ENCODE peak calls at places on chromosomes 12 and 14, in ten cellular contexts. Z is adrenal gland, D is uterus, X is upper lobe of left lung, I is ovary, C is stomach, K is tibial nerve, J is heart left ventricle, P is IMR-90, W is A549. V is an unnamed sample. For H3K4me1, the result is how much of the 10 kb centered on the place peaks cover.

GRCh38 chr12:92702754-92703679 is at the start of gene PLEKHG7:
- DNase-seq in K (no peak), Z (no peak), W (no peak), D (no peak), C (peak), J (no peak), X (peak), P (no peak), I (no peak), V (no peak)

GRCh38 chr12:32362892-32363291 is 36.5 kb upstream of the FGD4 start:
- DNase-seq in D (no peak), Z (no peak), K (no peak), J (no peak), C (no peak), W (no peak), P (no peak), I (no peak), X (no peak), V (no peak)

GRCh38 chr12:48678561-48679185 is 3.4 kb downstream of the KANSL2 start:
- DNase-seq in Z (no peak), D (no peak), X (no peak), P (no peak), C (no peak), I (no peak), W (no peak), J (no peak), K (no peak), V (no peak)

GRCh38 chr14:58662028-58662427 is 24.3 kb downstream of the DACT1 start:
- DNase-seq in X (no peak), D (no peak), C (no peak), P (no peak), K (no peak), Z (no peak), W (no peak), J (no peak), I (no peak), V (no peak)

GRCh38 chr14:83825836-83826235 is 1704.1 kb upstream of the FLRT2 start:
- DNase-seq in K (no peak), X (no peak), W (no peak), J (no peak), P (no peak), D (no peak), C (no peak), I (no peak), Z (no peak), V (no peak)

GRCh38 chr14:101132588-101132987 is 229.1 kb upstream of the RTL1 start:
- DNase-seq in J (no peak), D (no peak), Z (no peak), C (no peak), K (no peak), P (no peak), X (no peak), W (no peak), I (no peak), V (no peak)

GRCh38 chr12:45379261-45379660 is 163.4 kb downstream of the ANO6 start:
- DNase-seq in X (no peak), J (no peak), D (no peak), I (no peak), W (no peak), K (no peak), C (no peak), P (peak), Z (no peak), V (no peak)

GRCh38 chr12:20716037-20716436 is 20.9 kb downstream of the SLCO1C1 start:
- DNase-seq in C (no peak), P (no peak), X (no peak), D (no peak), J (no peak), I (no peak), Z (no peak), W (no peak), K (no peak), V (no peak)

GRCh38 chr12:12267801-12268200 is 957 bp upstream of the LRP6 start:
- DNase-seq in I (no peak), Z (no peak), J (no peak), P (no peak), W (peak), C (no peak), K (no peak), X (no peak), D (no peak), V (no peak)

GRCh38 chr12:83827860-83828259 is 1084.7 kb downstream of the SLC6A15 start:
- DNase-seq in X (no peak), P (no peak), I (no peak), W (no peak), K (no peak), Z (peak), D (no peak), C (no peak), J (no peak), V (no peak)

GRCh38 chr12:49131973-49132461 is 822 bp upstream of the TUBA1B start:
- DNase-seq in P (peak), C (no peak), W (peak), J (no peak), I (no peak), D (no peak), K (no peak), X (no peak), Z (no peak), V (no peak)

GRCh38 chr12:127272864-127273263 is 994.1 kb upstream of the TMEM132C start:
- DNase-seq in D (no peak), P (peak), K (no peak), I (no peak), C (no peak), J (no peak), Z (no peak), X (no peak), W (no peak), V (no peak)

GRCh38 chr14:49218436-49219092 is 367.6 kb downstream of the RPS29 start:
- DNase-seq in K (no peak), J (no peak), P (no peak), D (peak), C (no peak), W (no peak), X (no peak), I (peak), Z (no peak), V (peak)

GRCh38 chr12:105933671-105934665 is 204.8 kb downstream of the NUAK1 start:
- DNase-seq in D (peak), C (no peak), K (no peak), P (peak), Z (peak), X (no peak), I (no peak), W (peak), J (no peak), V (no peak)

GRCh38 chr12:94240171-94240570 is 91.8 kb downstream of the PLXNC1 start:
- DNase-seq in P (no peak), Z (no peak), K (no peak), C (no peak), J (no peak), I (no peak), X (no peak), W (no peak), D (no peak), V (no peak)

GRCh38 chr12:56071648-56072047 is 8.3 kb upstream of the ERBB3 start:
- DNase-seq in D (no peak), W (no peak), I (no peak), P (peak), J (no peak), X (no peak), C (no peak), K (no peak), Z (peak), V (no peak)

GRCh38 chr12:128609861-128610260 is 213.9 kb downstream of the SLC15A4 start:
- DNase-seq in I (no peak), J (no peak), X (no peak), Z (no peak), C (no peak), W (no peak), P (no peak), K (no peak), D (no peak), V (no peak)

GRCh38 chr14:22510527-22511110 is 78.4 kb downstream of the DAD1 start:
- DNase-seq in I (no peak), D (no peak), W (no peak), J (no peak), X (no peak), P (peak), C (no peak), K (no peak), Z (no peak), V (no peak)
- H3K27ac ChIP-seq in I (no peak), D (peak), W (no peak), J (no peak), X (no peak), P (no peak), C (no peak), K (no peak), Z (no peak), V (no peak)

DNA sequence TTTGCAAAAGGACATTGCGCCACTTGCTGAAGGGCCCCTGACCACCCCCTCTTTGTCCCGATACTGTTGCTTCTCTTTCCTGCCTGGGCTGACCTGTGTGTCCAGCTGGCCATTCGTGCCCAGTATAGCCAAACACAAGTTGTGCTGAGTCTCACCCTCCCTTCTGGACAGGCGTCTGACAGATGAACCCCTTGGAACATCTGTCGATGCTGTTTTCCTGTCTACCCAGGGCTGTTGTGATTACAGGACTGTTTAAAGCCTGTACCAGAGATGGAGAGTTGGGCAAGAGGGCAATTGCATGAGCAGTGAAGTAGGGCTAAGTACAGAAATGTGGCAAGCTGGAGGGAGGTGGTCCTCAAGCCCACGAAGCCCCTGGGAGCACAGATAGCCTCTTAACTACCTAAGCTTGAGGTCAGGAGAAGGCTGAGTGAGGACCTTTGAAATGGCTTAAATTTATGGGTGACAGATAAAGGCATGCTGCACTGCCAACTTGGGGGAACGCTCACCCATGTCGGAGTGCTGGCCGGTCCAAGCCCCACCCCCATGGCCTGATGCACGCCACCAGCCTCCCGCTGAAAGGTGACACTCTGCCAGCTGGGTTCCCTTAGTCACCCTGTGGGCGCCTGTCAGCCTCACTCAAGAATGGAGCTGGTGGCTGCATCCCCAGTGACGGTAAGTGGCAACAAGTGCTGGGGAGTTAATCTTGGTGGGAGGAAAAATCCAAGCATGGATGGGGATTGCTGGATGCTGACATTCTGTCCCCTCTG is 14.6 kb downstream of the ACACB start:
- DNase-seq in I (no peak), W (no peak), P (no peak), K (no peak), D (no peak), J (peak), Z (peak), X (peak), C (peak), V (peak)
- TF ChIP-seq POLR2A in I (no peak), W (no peak), P (no peak), K (no peak), D (no peak), J (no peak), Z (no peak), X (no peak), C (no peak), V (no peak)

GRCh38 chr12:27615331-27615891 is 80.8 kb upstream of the REP15 start:
- DNase-seq in I (no peak), X (no peak), P (peak), C (no peak), D (no peak), J (no peak), W (no peak), K (no peak), Z (no peak), V (no peak)
- H3K4me1 ChIP-seq in I (under half), X (under half), P (under half), C (half or more), D (under half), J (under half), W (half or more), K (under half), Z (under half), V (under half)

DNA sequence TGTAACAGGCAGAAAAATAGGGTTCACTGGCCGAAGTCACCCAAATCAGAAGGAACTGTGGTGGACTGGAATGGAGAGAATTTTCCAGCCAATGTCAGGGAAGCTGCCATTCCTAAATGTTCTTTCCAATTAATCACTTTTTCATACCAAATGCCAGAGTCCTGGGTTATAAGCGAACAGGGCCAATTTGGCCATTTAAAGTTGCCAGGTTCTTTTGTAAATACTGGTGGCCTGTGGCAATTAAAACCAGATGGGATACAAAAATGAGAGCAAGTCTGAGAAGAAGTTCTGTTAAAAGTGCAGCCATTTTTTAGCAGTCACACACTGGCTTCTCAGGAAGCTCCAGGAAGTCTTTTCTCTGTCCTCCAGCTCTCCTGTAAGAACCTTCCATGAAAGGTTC is 117.4 kb upstream of the OVCH1 start:
- DNase-seq in C (no peak), X (no peak), Z (no peak), I (no peak), J (no peak), P (no peak), K (no peak), D (no peak), W (no peak), V (no peak)
- H3K27ac ChIP-seq in C (no peak), X (no peak), Z (no peak), I (no peak), J (no peak), P (no peak), K (no peak), D (no peak), W (no peak), V (no peak)

DNA sequence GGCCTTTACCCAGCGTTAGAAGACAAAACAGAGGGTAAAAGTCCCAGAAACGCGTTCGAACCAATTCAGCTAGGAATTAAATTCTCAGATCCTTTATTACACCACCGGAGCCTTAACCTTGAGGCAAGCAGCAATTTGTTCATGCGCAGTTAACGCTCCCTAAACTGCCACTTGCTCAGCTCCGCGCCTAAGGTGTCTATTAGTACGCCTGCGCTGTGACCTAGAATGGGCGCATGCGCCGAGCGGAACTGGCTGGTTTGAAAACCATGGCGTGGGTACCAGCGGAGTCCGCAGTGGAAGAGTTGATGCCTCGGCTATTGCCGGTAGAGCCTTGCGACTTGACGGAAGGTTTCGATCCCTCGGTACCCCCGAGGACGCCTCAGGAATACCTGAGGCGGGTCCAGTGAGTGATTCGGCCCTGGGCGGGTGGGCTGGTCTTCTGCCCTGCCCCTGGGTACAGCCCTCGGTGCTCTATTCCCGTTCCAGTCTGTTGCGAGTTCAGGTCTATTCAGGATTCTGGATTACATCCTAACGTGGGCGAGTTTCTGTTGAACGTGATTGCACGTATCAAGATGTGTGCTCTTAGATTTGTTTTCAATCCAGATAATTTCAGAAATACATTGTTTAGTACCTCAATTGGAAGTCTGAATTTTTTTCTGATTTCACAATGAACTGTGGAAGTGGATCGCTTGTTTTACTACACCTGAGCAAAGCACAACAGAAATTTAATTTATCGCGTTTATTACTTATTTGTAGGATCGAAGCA is at the start of gene GEMIN2:
- DNase-seq in K (peak), J (peak), C (peak), I (peak), D (peak), W (peak), X (peak), Z (peak), P (peak), V (peak)
- TF ChIP-seq POLR2A in K (no peak), J (no peak), C (no peak), I (peak), D (peak), W (peak), X (no peak), Z (no peak), P (no peak), V (peak)